ENCODE peak calls at places on chromosome 21, in nine cellular contexts. X is HepG2, M is suprapubic skin, I is GM12878, O is upper lobe of left lung, U is stomach, B is Panc1, R is spleen, C is sigmoid colon. W is an unnamed sample.
A peak's percentile ranks its signal among the peaks of the same experiment; 100 is the strongest.

GRCh38 chr21:41477641-41478318 is 30.2 kb downstream of the TMPRSS2 start:
- DNase-seq in O (no peak), B (no peak), X (no peak), I (no peak), M (no peak), U (peak; percentile 69), R (peak; percentile 41), C (no peak), W (no peak)

GRCh38 chr21:16347223-16347622 is 617.4 kb downstream of the USP25 start:
- DNase-seq in C (no peak), U (no peak), M (no peak), I (no peak), O (no peak), X (no peak), R (no peak), B (no peak), W (no peak)

GRCh38 chr21:44012474-44013379 is 618 bp downstream of the TRAPPC10 start:
- DNase-seq in M (peak; percentile 79), U (peak; percentile 55), R (peak; percentile 95), O (peak; percentile 79), B (no peak), C (peak; percentile 74), X (peak; percentile 65), I (peak; percentile 27), W (peak; percentile 30)

GRCh38 chr21:43278766-43279577 is 110.2 kb downstream of the CRYAA start:
- DNase-seq in M (no peak), O (no peak), X (no peak), R (peak; percentile 65), I (no peak), B (no peak), U (no peak), C (no peak), W (no peak)

GRCh38 chr21:38434913-38435533 is 63.3 kb downstream of the ERG start:
- DNase-seq in B (no peak), C (no peak), I (no peak), R (no peak), M (no peak), X (no peak), U (no peak), O (no peak), W (no peak)

GRCh38 chr21:44813727-44814126 is 4.1 kb downstream of the SUMO3 start:
- DNase-seq in X (no peak), C (peak; percentile 58), M (no peak), I (no peak), B (no peak), R (no peak), U (no peak), O (no peak), W (no peak)

GRCh38 chr21:42671778-42672593 is 18.6 kb downstream of the PDE9A start:
- DNase-seq in M (no peak), X (peak; percentile 73), B (no peak), U (no peak), I (no peak), R (no peak), C (no peak), O (no peak), W (peak; percentile 81)

GRCh38 chr21:41250519-41250918 is 66.1 kb upstream of the FAM3B start:
- DNase-seq in O (no peak), X (no peak), R (no peak), B (no peak), M (no peak), I (no peak), C (no peak), U (peak; percentile 63), W (peak; percentile 87)

GRCh38 chr21:16205527-16205926 is 475.7 kb downstream of the USP25 start:
- DNase-seq in R (no peak), M (no peak), B (no peak), U (no peak), O (no peak), I (no peak), X (no peak), C (no peak), W (no peak)

GRCh38 chr21:28220670-28221069 is 772.0 kb downstream of the LTN1 start:
- DNase-seq in U (no peak), X (no peak), O (no peak), M (no peak), I (no peak), B (no peak), C (no peak), R (no peak), W (no peak)

GRCh38 chr21:26098758-26099157 is 71.8 kb downstream of the APP start:
- DNase-seq in X (no peak), R (no peak), M (no peak), C (no peak), I (no peak), B (no peak), O (no peak), U (no peak), W (no peak)

GRCh38 chr21:14273736-14274538 is 58.0 kb downstream of the RBM11 start:
- DNase-seq in R (peak; percentile 82), M (peak; percentile 65), O (peak; percentile 84), I (no peak), B (no peak), U (peak; percentile 44), C (no peak), X (no peak), W (peak; percentile 4)

GRCh38 chr21:15192243-15192642 is 127.4 kb upstream of the NRIP1 start:
- DNase-seq in U (no peak), R (no peak), I (no peak), O (no peak), X (no peak), C (no peak), B (no peak), M (no peak), W (peak; percentile 75)

GRCh38 chr21:20538039-20538658 is 460.1 kb upstream of the NCAM2 start:
- DNase-seq in B (no peak), O (no peak), M (peak; percentile 45), C (no peak), I (no peak), R (no peak), U (no peak), X (no peak), W (no peak)

GRCh38 chr21:39687069-39687468 is 57.9 kb upstream of the IGSF5 start:
- DNase-seq in O (no peak), R (no peak), C (no peak), B (no peak), X (no peak), M (no peak), I (no peak), U (no peak), W (no peak)

GRCh38 chr21:43716376-43717165 is 2.4 kb upstream of the PDXK start:
- DNase-seq in I (peak; percentile 79), O (no peak), C (no peak), X (no peak), M (no peak), R (no peak), B (no peak), U (no peak), W (no peak)

GRCh38 chr21:45080639-45081414 is 6.4 kb downstream of the ADARB1 start:
- DNase-seq in O (no peak), B (no peak), M (no peak), X (no peak), U (no peak), C (peak; percentile 88), I (no peak), R (no peak), W (no peak)

GRCh38 chr21:44957901-44958451 is 18.1 kb downstream of the SLX9 start:
- DNase-seq in U (no peak), B (no peak), I (no peak), R (peak; percentile 61), M (no peak), C (peak; percentile 68), X (no peak), O (no peak), W (no peak)

GRCh38 chr21:37371041-37371397 is 4.4 kb downstream of the DYRK1A start:
- DNase-seq in U (no peak), X (no peak), R (no peak), M (no peak), C (no peak), O (no peak), I (no peak), B (no peak), W (no peak)
- H3K4me1 ChIP-seq in U (peaks cover 77% of the 10 kb centered on the region), X (peaks cover 66% of the 10 kb centered on the region), R (peaks cover 57% of the 10 kb centered on the region), M (peaks cover 69% of the 10 kb centered on the region), C (no peaks in the 10 kb centered on the region), O (peaks cover 73% of the 10 kb centered on the region), I (peaks cover 16% of the 10 kb centered on the region), B (peaks cover 52% of the 10 kb centered on the region), W (peaks cover 11% of the 10 kb centered on the region)

GRCh38 chr21:35674895-35675470 is 385.3 kb downstream of the SETD4 start:
- DNase-seq in U (no peak), I (no peak), X (no peak), B (no peak), O (no peak), C (no peak), M (no peak), R (no peak), W (no peak)
- TF ChIP-seq CTCF in U (no peak), I (no peak), X (no peak), B (no peak), O (no peak), C (no peak), M (no peak), R (no peak), W (no peak)

GRCh38 chr21:30395731-30396130 is at the start of gene KRTAP13-1:
- DNase-seq in I (no peak), O (no peak), C (no peak), B (no peak), M (no peak), X (no peak), U (no peak), R (no peak), W (no peak)

DNA sequence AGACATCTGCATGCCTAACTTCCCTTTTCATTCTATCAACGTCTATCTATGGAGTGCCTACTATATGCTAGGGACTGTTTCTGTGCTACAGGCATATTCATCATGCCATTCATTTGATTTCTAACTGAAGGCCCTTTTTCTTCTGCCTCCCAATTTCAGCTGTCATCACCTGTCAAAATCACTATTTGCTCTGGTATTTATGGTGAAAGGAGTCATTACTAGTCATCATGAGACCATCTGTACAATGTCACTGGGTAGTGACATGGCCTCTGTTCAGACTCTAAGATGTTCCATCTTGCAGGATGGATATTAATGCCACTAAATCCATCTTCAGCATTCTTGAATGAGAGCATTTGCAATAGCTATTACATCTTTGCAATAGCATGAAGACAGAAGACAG is 4.2 kb upstream of the KRTAP13-1 start:
- DNase-seq in C (no peak), U (no peak), M (no peak), R (no peak), B (no peak), I (no peak), O (no peak), X (no peak), W (no peak)
- TF ChIP-seq POLR2AphosphoS5 in C (no peak), U (no peak), M (no peak), R (no peak), B (no peak), I (no peak), O (no peak), X (no peak), W (no peak)

DNA sequence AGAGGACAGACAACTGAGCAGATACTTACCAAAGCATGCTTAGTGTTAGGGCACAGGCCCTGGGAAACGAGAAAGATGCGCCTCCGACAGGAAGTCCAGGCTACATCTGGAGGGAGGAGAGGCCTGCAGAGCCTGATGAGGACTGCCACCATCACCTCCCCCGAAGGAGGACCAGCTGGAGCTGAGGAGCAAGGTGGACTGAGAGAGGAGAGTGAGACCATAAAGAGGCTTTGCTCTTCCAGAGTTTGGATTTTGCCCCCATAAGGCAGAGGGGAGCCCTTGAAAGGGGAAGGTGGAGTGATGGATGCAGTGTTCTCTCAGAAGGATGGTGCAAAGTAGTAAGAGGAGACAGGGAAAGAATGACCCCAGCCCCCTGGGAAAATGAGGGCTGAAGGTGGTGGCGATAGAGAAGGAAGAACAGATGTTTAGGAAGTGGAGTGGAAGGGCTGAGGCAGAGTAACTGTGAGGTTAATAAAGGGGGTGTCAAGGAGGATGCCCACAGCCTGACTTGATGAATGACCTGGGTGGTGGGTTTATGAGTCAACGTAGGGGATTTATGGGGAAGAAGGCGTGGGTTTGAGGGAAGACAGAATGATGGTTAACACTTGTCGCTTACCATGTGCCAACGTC is 1.1 kb upstream of the SCAF4 start:
- DNase-seq in X (peak; percentile 15), C (peak; percentile 66), I (no peak), U (no peak), B (no peak), R (no peak), O (no peak), M (no peak), W (no peak)
- H3K4me1 ChIP-seq in X (peaks cover 36% of the 10 kb centered on the region), C (peaks cover 3% of the 10 kb centered on the region), I (peaks cover 24% of the 10 kb centered on the region), U (peaks cover 45% of the 10 kb centered on the region), B (peaks cover 21% of the 10 kb centered on the region), R (peaks cover 34% of the 10 kb centered on the region), O (peaks cover 44% of the 10 kb centered on the region), M (peaks cover 49% of the 10 kb centered on the region), W (no peaks in the 10 kb centered on the region)